ENCODE peak calls at places on chromosomes 1 and 21, in nine cellular contexts. O is NCI-H1092; B is lower lobe of right lung; Y is Right ventricle myocardium superior; Q is stimulated activated naive B cell treated with anti-CD40 and anti-IgM and Interleukin-4, amounts not matched to agents 10 μg/mL and 1 μg/mL and 100 μg/mL, for 72 hours; W is heart right ventricle; N is GM23338; E is effector CD8-positive, alpha-beta T cell; M is A549. V is an unnamed sample.
A peak's percentile ranks its signal among the peaks of the same experiment; 100 is the strongest.

GRCh38 chr21:28283652-28284490 is 708.8 kb downstream of the LTN1 start:
- DNase-seq in Y (no peak), W (no peak), E (no peak), B (no peak), O (no peak), Q (no peak), M (no peak), N (no peak), V (no peak)

GRCh38 chr1:35443768-35444518 is 113.3 kb downstream of the KIAA0319L start:
- DNase-seq in M (no peak), O (no peak), N (peak; percentile 50), Y (no peak), E (no peak), W (no peak), Q (no peak), B (no peak), V (no peak)

GRCh38 chr1:206472454-206472853 is 2.2 kb downstream of the IKBKE start:
- DNase-seq in N (peak; percentile 51), Q (no peak), W (no peak), O (no peak), M (no peak), E (no peak), B (peak; percentile 75), Y (peak; percentile 58), V (peak; percentile 62)

GRCh38 chr1:207495816-207496792 is at the start of gene CR1:
- DNase-seq in Y (peak; percentile 69), O (no peak), E (no peak), Q (peak; percentile 33), B (peak; percentile 72), M (no peak), N (peak; percentile 55), W (peak; percentile 34), V (peak; percentile 34)

GRCh38 chr1:24202987-24203386 is 15.9 kb upstream of the IFNLR1 start:
- DNase-seq in B (no peak), E (no peak), Y (no peak), N (no peak), Q (no peak), W (no peak), O (no peak), M (no peak), V (no peak)

GRCh38 chr1:112544011-112544688 is 35.4 kb downstream of the WNT2B start:
- DNase-seq in W (no peak), E (no peak), Y (no peak), B (no peak), N (no peak), Q (no peak), M (peak; percentile 25), O (no peak), V (no peak)

GRCh38 chr1:30749691-30750583 is 7.6 kb downstream of the LAPTM5 start:
- DNase-seq in E (peak; percentile 49), O (no peak), N (no peak), B (no peak), Y (no peak), M (no peak), Q (peak; percentile 69), W (no peak), V (no peak)

GRCh38 chr1:11640944-11641343 is 13.3 kb downstream of the FBXO2 start:
- DNase-seq in M (no peak), E (no peak), W (no peak), Y (no peak), B (no peak), Q (no peak), O (no peak), N (no peak), V (no peak)

GRCh38 chr1:224223819-224224714 is 41.0 kb downstream of the DEGS1 start:
- DNase-seq in N (peak; percentile 46), M (no peak), W (no peak), Y (no peak), E (no peak), Q (no peak), O (no peak), B (no peak), V (no peak)

GRCh38 chr21:27476696-27477095 is 509.8 kb upstream of the ADAMTS5 start:
- DNase-seq in O (no peak), E (no peak), W (no peak), N (no peak), Q (no peak), B (no peak), M (no peak), Y (no peak), V (no peak)

GRCh38 chr1:98706173-98706848 is 44.8 kb downstream of the SNX7 start:
- DNase-seq in B (no peak), Y (no peak), E (no peak), M (no peak), N (no peak), O (no peak), W (no peak), Q (no peak), V (no peak)

GRCh38 chr1:68808351-68808750 is 311.5 kb upstream of the DEPDC1 start:
- DNase-seq in Y (no peak), B (no peak), O (no peak), E (no peak), Q (no peak), M (no peak), N (peak; percentile 24), W (no peak), V (peak; percentile 27)

GRCh38 chr1:101506541-101507164 is 269.8 kb downstream of the S1PR1 start:
- DNase-seq in Q (peak; percentile 7), N (peak; percentile 72), O (peak; percentile 11), E (no peak), Y (no peak), M (peak; percentile 6), B (no peak), W (no peak), V (no peak)

GRCh38 chr1:204198978-204199340 is 2.7 kb upstream of the KISS1 start:
- DNase-seq in E (no peak), Q (no peak), B (no peak), M (no peak), W (no peak), N (no peak), Y (no peak), O (no peak), V (no peak)

GRCh38 chr1:30688920-30689794 is 34.2 kb downstream of the MATN1 start:
- DNase-seq in W (no peak), B (no peak), Y (no peak), N (no peak), Q (no peak), E (no peak), O (no peak), M (no peak), V (no peak)

GRCh38 chr21:29371464-29371863 is 72.7 kb downstream of the BACH1 start:
- DNase-seq in O (no peak), Y (no peak), W (no peak), E (no peak), B (no peak), M (no peak), N (no peak), Q (no peak), V (no peak)

GRCh38 chr1:209409786-209410185 is 173.7 kb upstream of the CAMK1G start:
- DNase-seq in E (no peak), B (no peak), M (peak; percentile 33), W (no peak), O (no peak), Q (no peak), N (no peak), Y (no peak), V (no peak)

GRCh38 chr1:13513885-13514546 is at the start of gene LRRC38:
- DNase-seq in M (no peak), E (no peak), N (peak; percentile 77), B (no peak), W (peak; percentile 28), Q (peak; percentile 9), Y (no peak), O (no peak), V (peak; percentile 30)

GRCh38 chr1:77977989-77978292 is 931 bp downstream of the FUBP1 start:
- DNase-seq in Q (no peak), B (no peak), O (no peak), E (no peak), Y (no peak), M (no peak), W (no peak), N (no peak), V (no peak)

GRCh38 chr1:67582625-67583461 is 102.2 kb upstream of the GADD45A start:
- DNase-seq in W (no peak), Q (no peak), N (no peak), B (no peak), O (no peak), E (no peak), Y (no peak), M (no peak), V (no peak)

GRCh38 chr1:153944005-153944821 is 2.3 kb downstream of the DENND4B start:
- DNase-seq in N (no peak), M (no peak), W (peak; percentile 21), E (no peak), B (no peak), Y (no peak), Q (no peak), O (no peak), V (no peak)

GRCh38 chr21:15445327-15445726 is 284.5 kb upstream of the USP25 start:
- DNase-seq in O (no peak), M (no peak), B (no peak), Y (no peak), E (no peak), N (peak; percentile 68), Q (peak; percentile 26), W (no peak), V (no peak)

GRCh38 chr1:225923381-225923691 is 714 bp downstream of the PYCR2 start:
- DNase-seq in O (no peak), B (peak; percentile 3), Y (no peak), W (no peak), N (no peak), M (no peak), E (no peak), Q (no peak), V (peak; percentile 36)

GRCh38 chr1:42484382-42484781 is 21.3 kb downstream of the CCDC30 start:
- DNase-seq in E (no peak), Y (no peak), W (no peak), N (no peak), B (no peak), M (no peak), Q (no peak), O (no peak), V (no peak)

GRCh38 chr1:84436907-84437667 is 38.8 kb downstream of the DNASE2B start:
- DNase-seq in Y (no peak), B (no peak), M (no peak), N (no peak), O (no peak), E (no peak), Q (no peak), W (no peak), V (no peak)

V was measured in left cardiac atrium.